ENCODE peak calls at places on chromosomes 12 and 14, in six cellular contexts. One of them, this sample, is unnamed.

GRCh38 chr14:54673193-54674121 is 106.5 kb downstream of the SAMD4A start:
- DNase-seq in neuronal stem cell: no peak
- DNase-seq in fibroblast of lung: peak
- DNase-seq in MM.1S: no peak
- DNase-seq in astrocyte: no peak
- DNase-seq in H1: no peak
- DNase-seq in this sample: no peak

GRCh38 chr14:61925043-61925442 is 162.8 kb downstream of the SNAPC1 start:
- DNase-seq in MM.1S: no peak
- DNase-seq in H1: no peak
- DNase-seq in fibroblast of lung: peak
- DNase-seq in neuronal stem cell: no peak
- DNase-seq in astrocyte: peak
- DNase-seq in this sample: no peak

GRCh38 chr12:26496170-26496569 is 300.8 kb downstream of the SSPN start:
- DNase-seq in MM.1S: no peak
- DNase-seq in astrocyte: no peak
- DNase-seq in H1: no peak
- DNase-seq in neuronal stem cell: no peak
- DNase-seq in fibroblast of lung: no peak
- DNase-seq in this sample: no peak

GRCh38 chr14:58722433-58722832 is 84.7 kb downstream of the DACT1 start:
- DNase-seq in H1: no peak
- DNase-seq in neuronal stem cell: no peak
- DNase-seq in astrocyte: no peak
- DNase-seq in fibroblast of lung: no peak
- DNase-seq in MM.1S: no peak
- DNase-seq in this sample: no peak

GRCh38 chr12:54280401-54281260 is at the start of gene HNRNPA1:
- DNase-seq in MM.1S: peak
- DNase-seq in H1: peak
- DNase-seq in fibroblast of lung: peak
- DNase-seq in astrocyte: peak
- DNase-seq in neuronal stem cell: peak
- DNase-seq in this sample: peak

GRCh38 chr14:102777711-102778615 is 714 bp downstream of the TRAF3 start:
- DNase-seq in fibroblast of lung: peak
- DNase-seq in neuronal stem cell: no peak
- DNase-seq in astrocyte: peak
- DNase-seq in H1: no peak
- DNase-seq in MM.1S: peak
- DNase-seq in this sample: no peak

GRCh38 chr14:56217380-56218045 is 99.3 kb downstream of the PELI2 start:
- DNase-seq in fibroblast of lung: no peak
- DNase-seq in neuronal stem cell: no peak
- DNase-seq in H1: no peak
- DNase-seq in MM.1S: no peak
- DNase-seq in astrocyte: no peak
- DNase-seq in this sample: no peak

GRCh38 chr14:35576260-35576659 is 42.3 kb downstream of the INSM2 start:
- DNase-seq in astrocyte: no peak
- DNase-seq in fibroblast of lung: peak
- DNase-seq in neuronal stem cell: no peak
- DNase-seq in MM.1S: no peak
- DNase-seq in H1: no peak
- DNase-seq in this sample: no peak

GRCh38 chr12:122944588-122944987 is 21.7 kb downstream of the ABCB9 start:
- DNase-seq in neuronal stem cell: no peak
- DNase-seq in MM.1S: no peak
- DNase-seq in astrocyte: peak
- DNase-seq in fibroblast of lung: peak
- DNase-seq in H1: no peak
- DNase-seq in this sample: no peak

GRCh38 chr12:71710276-71711125 is 24.6 kb downstream of the TMEM19 start:
- DNase-seq in MM.1S: no peak
- DNase-seq in neuronal stem cell: no peak
- DNase-seq in H1: peak
- DNase-seq in fibroblast of lung: peak
- DNase-seq in astrocyte: peak
- DNase-seq in this sample: no peak

GRCh38 chr14:81269100-81269978 is 48.6 kb upstream of the GTF2A1 start:
- DNase-seq in neuronal stem cell: peak
- DNase-seq in MM.1S: peak
- DNase-seq in astrocyte: peak
- DNase-seq in fibroblast of lung: peak
- DNase-seq in H1: no peak
- DNase-seq in this sample: peak

GRCh38 chr14:68627868-68628604 is 164.8 kb downstream of the ZFP36L1 start:
- DNase-seq in H1: peak
- DNase-seq in MM.1S: no peak
- DNase-seq in astrocyte: no peak
- DNase-seq in neuronal stem cell: peak
- DNase-seq in fibroblast of lung: peak
- DNase-seq in this sample: no peak

GRCh38 chr12:122318607-122319311 is 52.5 kb upstream of the VPS33A start:
- DNase-seq in MM.1S: no peak
- DNase-seq in H1: no peak
- DNase-seq in fibroblast of lung: peak
- DNase-seq in neuronal stem cell: no peak
- DNase-seq in astrocyte: peak
- DNase-seq in this sample: no peak

GRCh38 chr12:120783197-120783596 is 57.6 kb downstream of the ACADS start:
- DNase-seq in H1: no peak
- DNase-seq in fibroblast of lung: peak
- DNase-seq in MM.1S: no peak
- DNase-seq in neuronal stem cell: no peak
- DNase-seq in astrocyte: peak
- DNase-seq in this sample: no peak

GRCh38 chr14:105398044-105398725 is at the start of gene TEX22:
- DNase-seq in astrocyte: peak
- DNase-seq in H1: peak
- DNase-seq in neuronal stem cell: peak
- DNase-seq in MM.1S: peak
- DNase-seq in fibroblast of lung: peak
- DNase-seq in this sample: no peak

GRCh38 chr14:67883717-67884116 is 64.1 kb downstream of the RAD51B start:
- DNase-seq in fibroblast of lung: peak
- DNase-seq in astrocyte: no peak
- DNase-seq in MM.1S: peak
- DNase-seq in H1: no peak
- DNase-seq in neuronal stem cell: no peak
- DNase-seq in this sample: no peak

GRCh38 chr12:113244015-113244983 is 23.0 kb downstream of the TPCN1 start:
- DNase-seq in fibroblast of lung: no peak
- DNase-seq in H1: no peak
- DNase-seq in astrocyte: no peak
- DNase-seq in neuronal stem cell: no peak
- DNase-seq in MM.1S: no peak
- DNase-seq in this sample: no peak

GRCh38 chr12:117189725-117190209 is 503 bp downstream of the FBXO21 start:
- DNase-seq in fibroblast of lung: peak
- DNase-seq in H1: no peak
- DNase-seq in MM.1S: no peak
- DNase-seq in neuronal stem cell: peak
- DNase-seq in astrocyte: peak
- DNase-seq in this sample: no peak

GRCh38 chr12:92110083-92110640 is 35.5 kb downstream of the BTG1 start:
- DNase-seq in MM.1S: no peak
- DNase-seq in astrocyte: no peak
- DNase-seq in H1: no peak
- DNase-seq in fibroblast of lung: no peak
- DNase-seq in neuronal stem cell: no peak
- DNase-seq in this sample: no peak

GRCh38 chr12:124075836-124076235 is 102.8 kb downstream of the ZNF664 start:
- DNase-seq in MM.1S: no peak
- DNase-seq in astrocyte: no peak
- DNase-seq in fibroblast of lung: no peak
- DNase-seq in neuronal stem cell: no peak
- DNase-seq in H1: no peak
- DNase-seq in this sample: no peak

GRCh38 chr14:102344485-102344884 is 18.2 kb downstream of the CINP start:
- DNase-seq in MM.1S: no peak
- DNase-seq in fibroblast of lung: no peak
- DNase-seq in neuronal stem cell: no peak
- DNase-seq in H1: no peak
- DNase-seq in astrocyte: no peak
- DNase-seq in this sample: no peak

GRCh38 chr12:56431850-56432249 is 17.4 kb downstream of the TIMELESS start:
- DNase-seq in astrocyte: no peak
- DNase-seq in neuronal stem cell: no peak
- DNase-seq in H1: no peak
- DNase-seq in fibroblast of lung: no peak
- DNase-seq in MM.1S: no peak
- DNase-seq in this sample: no peak

GRCh38 chr12:101857043-101857558 is 20.3 kb upstream of the DRAM1 start:
- DNase-seq in fibroblast of lung: peak
- DNase-seq in MM.1S: no peak
- DNase-seq in neuronal stem cell: no peak
- DNase-seq in astrocyte: peak
- DNase-seq in H1: no peak
- DNase-seq in this sample: no peak

GRCh38 chr14:77580964-77581505 is 35.4 kb downstream of the SPTLC2 start:
- DNase-seq in neuronal stem cell: no peak
- DNase-seq in fibroblast of lung: peak
- DNase-seq in MM.1S: peak
- DNase-seq in H1: no peak
- DNase-seq in astrocyte: peak
- DNase-seq in this sample: peak

GRCh38 chr12:49540229-49541139 is 1.7 kb downstream of the KCNH3 start:
- DNase-seq in MM.1S: no peak
- DNase-seq in fibroblast of lung: no peak
- DNase-seq in neuronal stem cell: no peak
- DNase-seq in H1: no peak
- DNase-seq in astrocyte: no peak
- DNase-seq in this sample: no peak

GRCh38 chr12:104870797-104871196 is 87.3 kb downstream of the SLC41A2 start:
- DNase-seq in H1: no peak
- DNase-seq in MM.1S: no peak
- DNase-seq in astrocyte: no peak
- DNase-seq in neuronal stem cell: no peak
- DNase-seq in fibroblast of lung: no peak
- DNase-seq in this sample: no peak

GRCh38 chr12:43848786-43849185 is 12.9 kb downstream of the TMEM117 start:
- DNase-seq in MM.1S: no peak
- DNase-seq in fibroblast of lung: no peak
- DNase-seq in neuronal stem cell: no peak
- DNase-seq in H1: no peak
- DNase-seq in astrocyte: no peak
- DNase-seq in this sample: no peak

GRCh38 chr12:123903301-123904065 is 69.1 kb downstream of the CCDC92 start:
- DNase-seq in fibroblast of lung: no peak
- DNase-seq in MM.1S: no peak
- DNase-seq in astrocyte: no peak
- DNase-seq in neuronal stem cell: no peak
- DNase-seq in H1: no peak
- DNase-seq in this sample: no peak

GRCh38 chr12:2795291-2796186 is 769 bp downstream of the FKBP4 start:
- DNase-seq in fibroblast of lung: peak
- DNase-seq in astrocyte: peak
- DNase-seq in MM.1S: peak
- DNase-seq in neuronal stem cell: peak
- DNase-seq in H1: no peak
- DNase-seq in this sample: no peak

GRCh38 chr14:91511014-91511466 is 930 bp upstream of the PPP4R3A start:
- DNase-seq in MM.1S: no peak
- DNase-seq in neuronal stem cell: peak
- DNase-seq in H1: no peak
- DNase-seq in astrocyte: peak
- DNase-seq in fibroblast of lung: no peak
- DNase-seq in this sample: peak

GRCh38 chr12:101713059-101713682 is 15.7 kb downstream of the CHPT1 start:
- DNase-seq in MM.1S: no peak
- DNase-seq in H1: no peak
- DNase-seq in fibroblast of lung: no peak
- DNase-seq in neuronal stem cell: peak
- DNase-seq in astrocyte: no peak
- DNase-seq in this sample: no peak

GRCh38 chr12:105013892-105014291 is 27.8 kb downstream of the NOPCHAP1 start:
- DNase-seq in H1: no peak
- DNase-seq in neuronal stem cell: no peak
- DNase-seq in fibroblast of lung: peak
- DNase-seq in astrocyte: peak
- DNase-seq in MM.1S: no peak
- DNase-seq in this sample: peak

GRCh38 chr12:93790472-93791152 is 113.4 kb downstream of the CRADD start:
- DNase-seq in MM.1S: no peak
- DNase-seq in fibroblast of lung: peak
- DNase-seq in astrocyte: peak
- DNase-seq in neuronal stem cell: no peak
- DNase-seq in H1: no peak
- DNase-seq in this sample: no peak

GRCh38 chr12:120970310-120970709 is 8.0 kb upstream of the HNF1A start:
- DNase-seq in neuronal stem cell: no peak
- DNase-seq in astrocyte: no peak
- DNase-seq in MM.1S: no peak
- DNase-seq in H1: no peak
- DNase-seq in fibroblast of lung: no peak
- DNase-seq in this sample: no peak

GRCh38 chr14:96965885-96966595 is 168.9 kb downstream of the VRK1 start:
- DNase-seq in H1: no peak
- DNase-seq in neuronal stem cell: no peak
- DNase-seq in fibroblast of lung: no peak
- DNase-seq in MM.1S: no peak
- DNase-seq in astrocyte: no peak
- DNase-seq in this sample: no peak

GRCh38 chr12:106583578-106584103 is 837 bp downstream of the RFX4 start:
- DNase-seq in neuronal stem cell: peak
- DNase-seq in astrocyte: no peak
- DNase-seq in MM.1S: no peak
- DNase-seq in H1: no peak
- DNase-seq in fibroblast of lung: no peak
- DNase-seq in this sample: no peak
- H3K4me3 ChIP-seq in neuronal stem cell: peak
- H3K4me3 ChIP-seq in astrocyte: peak
- H3K4me3 ChIP-seq in MM.1S: peak
- H3K4me3 ChIP-seq in H1: peak
- H3K4me3 ChIP-seq in fibroblast of lung: peak
- H3K4me3 ChIP-seq in this sample: peak

GRCh38 chr12:6817662-6818157 is 3.9 kb upstream of the GPR162 start:
- DNase-seq in astrocyte: no peak
- DNase-seq in neuronal stem cell: no peak
- DNase-seq in fibroblast of lung: no peak
- DNase-seq in H1: no peak
- DNase-seq in MM.1S: no peak
- DNase-seq in this sample: no peak
- H3K9ac ChIP-seq in astrocyte: no peak
- H3K9ac ChIP-seq in neuronal stem cell: peak
- H3K9ac ChIP-seq in fibroblast of lung: no peak
- H3K9ac ChIP-seq in H1: no peak
- H3K9ac ChIP-seq in MM.1S: no peak
- H3K9ac ChIP-seq in this sample: no peak

GRCh38 chr12:1692895-1693294 is 2.0 kb downstream of the ADIPOR2 start:
- DNase-seq in H1: no peak
- DNase-seq in astrocyte: no peak
- DNase-seq in neuronal stem cell: no peak
- DNase-seq in fibroblast of lung: no peak
- DNase-seq in MM.1S: no peak
- DNase-seq in this sample: no peak
- H3K4me3 ChIP-seq in H1: no peak
- H3K4me3 ChIP-seq in astrocyte: no peak
- H3K4me3 ChIP-seq in neuronal stem cell: no peak
- H3K4me3 ChIP-seq in fibroblast of lung: no peak
- H3K4me3 ChIP-seq in MM.1S: no peak
- H3K4me3 ChIP-seq in this sample: peak

GRCh38 chr12:31309279-31309678 is 16.7 kb downstream of the SINHCAF start:
- DNase-seq in neuronal stem cell: no peak
- DNase-seq in H1: no peak
- DNase-seq in fibroblast of lung: no peak
- DNase-seq in MM.1S: no peak
- DNase-seq in astrocyte: no peak
- DNase-seq in this sample: no peak
- H3K9ac ChIP-seq in neuronal stem cell: no peak
- H3K9ac ChIP-seq in H1: no peak
- H3K9ac ChIP-seq in fibroblast of lung: no peak
- H3K9ac ChIP-seq in MM.1S: no peak
- H3K9ac ChIP-seq in astrocyte: no peak
- H3K9ac ChIP-seq in this sample: no peak